ENCODE peak calls at places on chromosomes 4 and X, in nine cellular contexts. T, G, L, D, C, X, P, Y and J are unnamed samples.

GRCh38 chr4:37537484-37537883 is 148.7 kb downstream of the RELL1 start:
- DNase-seq in Y (no peak), P (no peak), T (no peak), X (no peak), C (no peak), G (no peak), L (no peak), D (no peak), J (no peak)

GRCh38 chr4:53199356-53199755 is 166.5 kb downstream of the SCFD2 start:
- DNase-seq in T (no peak), Y (no peak), X (no peak), P (no peak), L (no peak), C (no peak), G (no peak), D (no peak), J (no peak)

GRCh38 chr4:103032575-103032974 is 13.1 kb upstream of the SLC9B1 start:
- DNase-seq in Y (peak), D (peak), C (no peak), X (no peak), P (no peak), G (no peak), T (peak), L (no peak), J (peak)

GRCh38 chr4:187270154-187270553 is 546.5 kb upstream of the FAT1 start:
- DNase-seq in T (no peak), X (no peak), C (no peak), P (no peak), L (no peak), Y (no peak), G (no peak), D (no peak), J (no peak)

GRCh38 chrX:68698955-68699354 is 51.5 kb downstream of the STARD8 start:
- DNase-seq in C (no peak), D (no peak), L (no peak), G (no peak), P (no peak), Y (no peak), T (no peak), X (no peak), J (no peak)

GRCh38 chr4:182204042-182204441 is 39.2 kb upstream of the TENM3 start:
- DNase-seq in X (no peak), L (peak), C (no peak), G (no peak), T (no peak), D (no peak), P (no peak), Y (no peak), J (no peak)

GRCh38 chr4:138103597-138104461 is 138.3 kb downstream of the SLC7A11 start:
- DNase-seq in Y (no peak), C (no peak), L (no peak), G (no peak), D (no peak), P (no peak), T (no peak), X (no peak), J (no peak)

GRCh38 chr4:138410266-138410665 is 168.1 kb upstream of the SLC7A11 start:
- DNase-seq in G (no peak), X (peak), Y (no peak), P (no peak), C (no peak), D (no peak), T (no peak), L (no peak), J (no peak)

GRCh38 chr4:39846135-39846534 is 131.6 kb downstream of the PDS5A start:
- DNase-seq in C (no peak), T (peak), Y (peak), G (no peak), X (no peak), D (no peak), P (no peak), L (no peak), J (no peak)

GRCh38 chrX:118964252-118964651 is 10.2 kb upstream of the LONRF3 start:
- DNase-seq in T (no peak), P (no peak), G (no peak), L (no peak), D (no peak), C (no peak), X (no peak), Y (no peak), J (no peak)

GRCh38 chrX:115642895-115643530 is 82.0 kb downstream of the PLS3 start:
- DNase-seq in P (peak), X (no peak), G (peak), D (peak), C (peak), L (peak), Y (peak), T (peak), J (no peak)

GRCh38 chr4:25915359-25915716 is 1.3 kb downstream of the SMIM20 start:
- DNase-seq in T (peak), P (no peak), Y (peak), D (no peak), C (no peak), L (no peak), X (no peak), G (peak), J (no peak)

GRCh38 chrX:24858004-24858746 is 157.6 kb downstream of the ARX start:
- DNase-seq in C (no peak), Y (peak), G (no peak), T (peak), X (no peak), P (no peak), D (no peak), L (no peak), J (no peak)

GRCh38 chr4:134510544-134510943 is 309.0 kb upstream of the PABPC4L start:
- DNase-seq in D (no peak), X (no peak), P (no peak), C (no peak), T (no peak), G (no peak), Y (no peak), L (no peak), J (no peak)

GRCh38 chrX:96182366-96182765 is 502.3 kb upstream of the DIAPH2 start:
- DNase-seq in Y (peak), P (no peak), D (no peak), T (peak), C (peak), G (peak), L (no peak), X (no peak), J (no peak)

GRCh38 chr4:48109413-48110263 is 24.4 kb downstream of the TXK start:
- DNase-seq in X (no peak), D (no peak), P (no peak), G (peak), C (no peak), Y (peak), T (peak), L (no peak), J (no peak)

GRCh38 chr4:3009422-3009821 is 46.1 kb downstream of the GRK4 start:
- DNase-seq in C (no peak), X (no peak), D (peak), Y (peak), P (peak), G (no peak), L (no peak), T (peak), J (no peak)

GRCh38 chrX:115018944-115019343 is 1.5 kb upstream of the IL13RA2 start:
- DNase-seq in G (no peak), P (no peak), L (no peak), X (no peak), C (no peak), Y (peak), T (peak), D (no peak), J (no peak)

GRCh38 chr4:20284990-20285389 is 33.3 kb downstream of the SLIT2 start:
- DNase-seq in C (no peak), T (no peak), G (no peak), P (no peak), D (no peak), Y (peak), X (no peak), L (no peak), J (no peak)

GRCh38 chr4:165207016-165207430 is 338 bp upstream of the KLHL2 start:
- DNase-seq in Y (no peak), G (no peak), C (no peak), P (peak), X (no peak), L (no peak), D (peak), T (peak), J (no peak)

GRCh38 chr4:8510191-8510590 is 69.6 kb downstream of the TRMT44 start:
- DNase-seq in Y (no peak), P (no peak), X (no peak), L (no peak), D (no peak), C (no peak), G (no peak), T (no peak), J (no peak)

GRCh38 chr4:57425610-57426009 is 315.4 kb upstream of the IGFBP7 start:
- DNase-seq in Y (peak), T (no peak), G (no peak), L (no peak), D (no peak), X (no peak), P (no peak), C (no peak), J (no peak)

GRCh38 chr4:17283832-17284231 is 228.1 kb downstream of the QDPR start:
- DNase-seq in T (no peak), X (no peak), G (no peak), P (no peak), Y (no peak), D (no peak), C (no peak), L (no peak), J (no peak)

GRCh38 chrX:111460612-111461011 is 48.6 kb upstream of the DCX start:
- DNase-seq in G (no peak), T (no peak), L (no peak), D (no peak), P (no peak), C (no peak), X (no peak), Y (no peak), J (no peak)

GRCh38 chrX:69386681-69387080 is 117.4 kb upstream of the NALF2 start:
- DNase-seq in G (no peak), X (no peak), P (no peak), D (no peak), Y (no peak), L (no peak), T (no peak), C (no peak), J (no peak)

GRCh38 chr4:122914938-122915337 is 7.5 kb downstream of the NUDT6 start:
- DNase-seq in D (no peak), L (no peak), Y (peak), P (no peak), G (no peak), C (no peak), X (no peak), T (peak), J (no peak)

GRCh38 chrX:12330841-12331240 is 192.6 kb downstream of the FRMPD4 start:
- DNase-seq in G (no peak), C (no peak), L (no peak), T (no peak), P (no peak), X (no peak), Y (peak), D (no peak), J (no peak)

GRCh38 chr4:89438102-89438831 is 130.7 kb upstream of the GPRIN3 start:
- DNase-seq in L (no peak), Y (peak), G (peak), D (peak), P (peak), T (peak), X (no peak), C (peak), J (peak)

GRCh38 chrX:351736-352135 is 33.1 kb upstream of the GTPBP6 start:
- DNase-seq in G (no peak), P (no peak), Y (no peak), C (no peak), T (no peak), D (no peak), X (no peak), L (no peak), J (no peak)

GRCh38 chrX:1521459-1521956 is 15.5 kb downstream of the P2RY8 start:
- DNase-seq in T (no peak), G (no peak), C (no peak), P (no peak), L (no peak), X (no peak), Y (no peak), D (peak), J (peak)

GRCh38 chr4:3464911-3465697 is 2.0 kb downstream of the DOK7 start:
- DNase-seq in P (no peak), D (no peak), C (no peak), L (no peak), G (no peak), Y (no peak), T (no peak), X (no peak), J (no peak)

GRCh38 chr4:6028168-6028567 is 9.9 kb upstream of the C4orf50 start:
- DNase-seq in C (no peak), Y (no peak), D (no peak), X (no peak), P (no peak), L (no peak), G (no peak), T (no peak), J (no peak)

GRCh38 chrX:34503119-34503518 is 154.0 kb downstream of the TMEM47 start:
- DNase-seq in C (no peak), D (no peak), G (no peak), T (no peak), Y (no peak), L (no peak), X (no peak), P (no peak), J (no peak)